ENCODE peak calls at places on chromosomes 11 and 22, in nine cellular contexts. B is foreskin fibroblast, Y is kidney epithelial cell, N is BJ, S is fibroblast of lung, A is neural progenitor cell, C is A549, Z is HCT116, M is cardiac muscle cell. Q is an unnamed sample.
A peak's percentile ranks its signal among the peaks of the same experiment; 100 is the strongest.

GRCh38 chr11:17267576-17267975 is 9.0 kb upstream of the NUCB2 start:
- DNase-seq in B (peak; percentile 81), Y (peak; percentile 83), N (peak; percentile 44), S (peak; percentile 86), A (no peak), C (peak; percentile 86), Z (peak; percentile 99), M (no peak), Q (peak; percentile 66)

GRCh38 chr11:126334665-126335462 is 20.6 kb upstream of the ST3GAL4 start:
- DNase-seq in B (peak; percentile 65), Y (no peak), N (no peak), S (peak; percentile 75), A (no peak), C (no peak), Z (no peak), M (no peak), Q (peak; percentile 57)

GRCh38 chr22:20956258-20957117 is 10.6 kb upstream of the AIFM3 start:
- DNase-seq in B (peak; percentile 61), Y (no peak), N (no peak), S (peak; percentile 34), A (peak; percentile 63), C (peak; percentile 23), Z (peak; percentile 73), M (peak; percentile 50), Q (no peak)

GRCh38 chr11:126766425-126766824 is 234.1 kb downstream of the KIRREL3 start:
- DNase-seq in B (no peak), Y (no peak), N (no peak), S (no peak), A (no peak), C (no peak), Z (no peak), M (no peak), Q (no peak)

GRCh38 chr22:31229402-31230140 is 17.5 kb downstream of the LIMK2 start:
- DNase-seq in B (peak; percentile 36), Y (no peak), N (no peak), S (peak; percentile 52), A (peak; percentile 50), C (no peak), Z (no peak), M (peak; percentile 68), Q (peak; percentile 55)

GRCh38 chr22:31162015-31162765 is 2.2 kb downstream of the RNF185 start:
- DNase-seq in B (no peak), Y (no peak), N (no peak), S (peak; percentile 41), A (no peak), C (no peak), Z (no peak), M (no peak), Q (peak; percentile 56)

GRCh38 chr11:26187639-26188038 is 144.3 kb upstream of the ANO3 start:
- DNase-seq in B (peak; percentile 94), Y (peak; percentile 61), N (peak; percentile 54), S (peak; percentile 70), A (no peak), C (no peak), Z (no peak), M (peak; percentile 87), Q (peak; percentile 88)

GRCh38 chr11:102114032-102114431 is 3.8 kb downstream of the YAP1 start:
- DNase-seq in B (peak; percentile 29), Y (no peak), N (no peak), S (no peak), A (no peak), C (no peak), Z (no peak), M (no peak), Q (no peak)

GRCh38 chr11:112012877-112013276 is 12.3 kb upstream of the DLAT start:
- DNase-seq in B (peak; percentile 58), Y (no peak), N (no peak), S (peak; percentile 62), A (no peak), C (no peak), Z (no peak), M (peak; percentile 81), Q (peak; percentile 11)

GRCh38 chr11:27485930-27486773 is 13.6 kb upstream of the LGR4 start:
- DNase-seq in B (peak; percentile 80), Y (no peak), N (no peak), S (peak; percentile 42), A (peak; percentile 56), C (no peak), Z (peak; percentile 37), M (peak; percentile 76), Q (peak; percentile 58)

GRCh38 chr11:106391771-106392412 is 314.4 kb downstream of the AASDHPPT start:
- DNase-seq in B (peak; percentile 74), Y (no peak), N (peak; percentile 62), S (peak; percentile 82), A (no peak), C (no peak), Z (no peak), M (peak; percentile 74), Q (peak; percentile 78)

GRCh38 chr11:59426361-59427067 is at the start of gene OR5A2:
- DNase-seq in B (no peak), Y (no peak), N (no peak), S (no peak), A (peak; percentile 84), C (no peak), Z (no peak), M (no peak), Q (no peak)

GRCh38 chr11:86495341-86495740 is 120.7 kb downstream of the CCDC81 start:
- DNase-seq in B (no peak), Y (no peak), N (no peak), S (no peak), A (peak; percentile 42), C (no peak), Z (no peak), M (no peak), Q (peak; percentile 70)

GRCh38 chr11:102267602-102268001 is 49.7 kb upstream of the BIRC3 start:
- DNase-seq in B (peak; percentile 80), Y (no peak), N (no peak), S (peak; percentile 82), A (no peak), C (peak; percentile 40), Z (no peak), M (peak; percentile 49), Q (peak; percentile 61)

GRCh38 chr11:117823294-117823940 is 1.1 kb downstream of the FXYD2 start:
- DNase-seq in B (peak; percentile 16), Y (no peak), N (no peak), S (no peak), A (peak; percentile 39), C (no peak), Z (no peak), M (peak; percentile 29), Q (no peak)

GRCh38 chr22:38824587-38824986 is 19.2 kb downstream of the NPTXR start:
- DNase-seq in B (peak; percentile 89), Y (no peak), N (no peak), S (peak; percentile 62), A (peak; percentile 94), C (peak; percentile 31), Z (no peak), M (peak; percentile 84), Q (peak; percentile 62)

GRCh38 chr22:44068422-44069191 is 44.5 kb downstream of the PARVB start:
- DNase-seq in B (no peak), Y (no peak), N (no peak), S (no peak), A (no peak), C (no peak), Z (no peak), M (no peak), Q (no peak)

GRCh38 chr22:24435861-24436351 is 8.5 kb downstream of the ADORA2A start:
- DNase-seq in B (peak; percentile 73), Y (no peak), N (no peak), S (no peak), A (no peak), C (no peak), Z (no peak), M (no peak), Q (peak; percentile 16)

GRCh38 chr11:64776875-64777274 is 1.5 kb downstream of the SF1 start:
- DNase-seq in B (no peak), Y (no peak), N (no peak), S (no peak), A (no peak), C (no peak), Z (no peak), M (no peak), Q (no peak)

DNA sequence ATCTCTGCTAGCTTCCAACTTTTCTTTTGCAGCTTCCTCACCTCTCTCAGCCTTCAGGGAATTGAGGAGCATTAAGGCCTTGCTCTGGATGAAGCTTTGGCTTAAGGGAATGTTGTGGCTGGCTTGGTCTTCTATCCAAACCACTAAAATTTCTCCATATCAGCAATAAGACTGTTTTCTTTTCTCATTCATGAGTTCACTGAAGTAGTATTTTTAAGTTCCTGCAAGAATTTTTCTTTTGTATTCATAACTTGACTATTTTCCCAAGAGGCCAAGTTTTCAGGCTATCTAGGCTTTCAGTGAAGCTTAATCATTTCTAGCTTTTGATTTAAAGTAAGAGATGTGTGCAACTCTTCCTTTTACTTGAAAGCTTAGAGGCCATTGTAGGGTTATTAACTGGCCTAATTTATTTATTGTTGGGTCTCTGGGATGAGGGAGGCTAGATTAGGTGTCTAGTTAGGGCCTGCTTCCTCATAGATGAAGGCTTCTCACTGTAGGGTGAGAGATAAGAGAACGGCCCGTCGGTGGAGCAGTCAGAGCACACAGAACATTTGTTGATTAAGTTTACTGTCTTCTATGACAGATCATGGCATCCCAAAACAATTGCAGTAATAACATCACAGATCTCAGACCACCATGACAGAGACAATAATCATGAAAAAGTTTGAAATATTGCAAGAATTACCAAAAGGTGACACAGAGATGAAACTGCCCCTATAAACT is 33.2 kb downstream of the CSF2RB start:
- DNase-seq in B (peak; percentile 12), Y (no peak), N (no peak), S (peak; percentile 52), A (no peak), C (no peak), Z (no peak), M (peak; percentile 72), Q (peak; percentile 28)
- TF ChIP-seq CTCF in B (peak; percentile 10), Y (no peak), N (no peak), S (no peak), A (peak; percentile 8), C (no peak), Z (no peak), M (no peak), Q (peak; percentile 13)

GRCh38 chr11:8717876-8718753 is 35.5 kb downstream of the RPL27A start:
- DNase-seq in B (peak; percentile 88), Y (peak; percentile 64), N (peak; percentile 79), S (peak; percentile 95), A (no peak), C (no peak), Z (no peak), M (peak; percentile 93), Q (peak; percentile 92)
- H3K4me3 ChIP-seq in B (peak overlapping the region; percentile 38), Y (no peak overlapping the region), N (peak overlapping the region; percentile 4), S (no peak overlapping the region), A (no peak overlapping the region), C (peak overlapping the region; percentile 3), Z (peak overlapping the region; percentile 35), M (no peak overlapping the region), Q (peak overlapping the region; percentile 46)

GRCh38 chr11:10750838-10751580 is at the start of gene CTR9:
- DNase-seq in B (peak; percentile 97), Y (peak; percentile 71), N (peak; percentile 63), S (peak; percentile 90), A (peak; percentile 97), C (peak; percentile 85), Z (peak; percentile 83), M (peak; percentile 96), Q (peak; percentile 92)
- TF ChIP-seq CTCF in B (no peak), Y (peak; percentile 38), N (peak; percentile 58), S (no peak), A (peak; percentile 32), C (peak; percentile 30), Z (no peak), M (peak; percentile 29), Q (peak; percentile 40)

DNA sequence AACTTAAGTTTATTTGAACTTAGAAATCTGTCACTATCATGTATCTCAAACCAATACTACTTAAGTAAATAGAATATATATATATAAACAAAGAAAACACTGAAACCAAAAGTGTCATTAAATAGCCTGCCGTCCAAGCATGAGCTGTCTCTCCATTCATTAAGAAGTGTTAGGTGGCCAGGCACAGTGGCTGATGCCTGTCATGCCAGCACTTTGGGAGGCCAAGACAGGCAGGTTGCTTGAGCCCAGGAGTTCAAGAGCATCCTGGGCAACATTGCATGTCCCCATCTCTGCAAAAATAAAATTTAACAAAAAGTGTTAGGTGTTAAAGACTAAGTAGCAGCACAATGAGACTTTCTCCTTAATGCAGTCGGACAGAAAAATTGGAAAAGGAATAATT is 14.0 kb downstream of the CD6 start:
- DNase-seq in B (no peak), Y (no peak), N (no peak), S (no peak), A (no peak), C (no peak), Z (no peak), M (no peak), Q (no peak)
- H3K4me3 ChIP-seq in B (no peak overlapping the region), Y (no peak overlapping the region), N (no peak overlapping the region), S (no peak overlapping the region), A (no peak overlapping the region), C (no peak overlapping the region), Z (no peak overlapping the region), M (no peak overlapping the region), Q (no peak overlapping the region)